ENCODE peak calls at places on chromosomes 11 and 22, in four cellular contexts. E is GM12878, P is HepG2, Z is K562. K is an unnamed sample.

GRCh38 chr22:46528121-46528610 is 9.3 kb downstream of the CELSR1 start:
- DNase-seq in P (peak), Z (no peak), E (no peak), K (no peak)

GRCh38 chr11:57459112-57460016 is 964 bp upstream of the RTN4RL2 start:
- DNase-seq in Z (no peak), E (no peak), P (no peak), K (peak)

GRCh38 chr22:27780161-27780575 is 21.4 kb downstream of the MN1 start:
- DNase-seq in Z (no peak), E (no peak), P (no peak), K (no peak)

GRCh38 chr11:124716596-124716995 is 23.1 kb upstream of the NRGN start:
- DNase-seq in Z (no peak), E (no peak), P (no peak), K (no peak)

GRCh38 chr11:44985721-44986120 is 35.0 kb upstream of the TP53I11 start:
- DNase-seq in P (no peak), Z (no peak), E (no peak), K (no peak)

GRCh38 chr11:57763568-57763967 is 2.0 kb downstream of the CTNND1 start:
- DNase-seq in E (no peak), P (peak), Z (peak), K (no peak)

GRCh38 chr11:3226846-3227567 is 5.2 kb downstream of the MRGPRE start:
- DNase-seq in P (no peak), Z (no peak), E (no peak), K (no peak)

GRCh38 chr11:70526116-70527045 is 128.1 kb downstream of the CTTN start:
- DNase-seq in P (no peak), E (no peak), Z (no peak), K (no peak)

GRCh38 chr11:107924306-107924705 is 3.9 kb upstream of the RAB39A start:
- DNase-seq in Z (no peak), P (no peak), E (no peak), K (no peak)

GRCh38 chr11:16365456-16366355 is 9.4 kb upstream of the SOX6 start:
- DNase-seq in E (no peak), P (no peak), Z (no peak), K (no peak)

GRCh38 chr11:32435511-32435946 is at the start of gene WT1:
- DNase-seq in Z (peak), E (no peak), P (no peak), K (peak)

GRCh38 chr11:6653055-6653454 is 2.6 kb downstream of the DCHS1 start:
- DNase-seq in P (no peak), E (no peak), Z (no peak), K (peak)

GRCh38 chr11:130181295-130182272 is 22.0 kb downstream of the ST14 start:
- DNase-seq in Z (no peak), P (peak), E (no peak), K (no peak)

GRCh38 chr22:24325105-24325757 is 54.6 kb downstream of the SPECC1L start:
- DNase-seq in P (peak), Z (peak), E (peak), K (no peak)
- TF ChIP-seq HDAC6 in P (no peak), Z (no peak), E (no peak), K (no peak)

GRCh38 chr11:61960532-61960931 is 6.9 kb downstream of the FTH1 start:
- DNase-seq in Z (peak), E (no peak), P (no peak), K (no peak)
- TF ChIP-seq HDAC6 in Z (no peak), E (no peak), P (no peak), K (no peak)

DNA sequence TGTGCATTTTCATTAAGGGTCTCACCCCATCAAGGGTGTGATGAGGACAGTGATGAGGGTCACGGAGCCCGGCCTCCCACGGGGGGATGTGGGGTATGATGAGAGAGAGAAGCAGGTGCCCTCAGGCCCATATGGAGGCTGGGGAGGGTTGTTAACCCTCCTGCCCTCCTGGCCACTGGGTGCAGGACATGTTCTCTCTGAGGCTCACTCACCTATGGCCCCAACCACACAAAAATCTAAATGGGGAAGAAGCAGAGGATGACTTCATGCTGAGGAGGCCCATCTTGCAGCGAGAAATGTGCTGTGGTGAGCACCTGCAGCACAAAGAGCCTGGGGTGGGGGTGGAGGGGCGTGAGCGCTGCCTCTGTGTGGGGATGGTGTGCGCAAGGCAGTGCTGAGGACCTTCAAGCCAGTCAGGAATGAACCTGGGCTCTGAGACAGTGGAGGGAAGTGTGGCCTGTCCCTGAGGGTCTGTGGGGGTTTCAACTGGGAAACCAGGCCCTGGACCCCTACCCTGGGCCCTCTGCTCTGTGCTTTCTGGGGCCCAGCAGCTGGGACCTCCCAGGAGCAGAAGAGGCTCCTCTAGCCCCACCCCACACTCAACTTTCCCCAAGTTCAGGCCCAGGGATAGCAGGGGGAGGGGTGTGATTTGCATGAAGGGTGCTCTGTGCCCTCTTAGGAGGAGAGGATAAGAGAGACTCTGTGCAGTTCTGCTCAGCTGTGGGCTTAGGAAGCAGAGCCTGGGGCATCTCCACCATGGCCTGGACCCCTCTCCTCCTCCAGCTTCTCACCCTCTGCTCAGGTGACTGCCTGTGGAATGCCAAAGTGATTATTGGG is 43.0 kb upstream of the TOP3B start:
- DNase-seq in Z (peak), P (no peak), E (no peak), K (no peak)
- TF ChIP-seq HDAC6 in Z (no peak), P (no peak), E (no peak), K (no peak)

GRCh38 chr11:8291421-8292350 is 28.0 kb upstream of the LMO1 start:
- DNase-seq in Z (no peak), E (no peak), P (no peak), K (no peak)
- TF ChIP-seq HDAC6 in Z (no peak), E (no peak), P (no peak), K (no peak)

GRCh38 chr11:74550991-74551753 is 41.2 kb upstream of the POLD3 start:
- DNase-seq in P (no peak), E (no peak), Z (no peak), K (no peak)
- TF ChIP-seq HDAC6 in P (no peak), E (no peak), Z (no peak), K (no peak)

DNA sequence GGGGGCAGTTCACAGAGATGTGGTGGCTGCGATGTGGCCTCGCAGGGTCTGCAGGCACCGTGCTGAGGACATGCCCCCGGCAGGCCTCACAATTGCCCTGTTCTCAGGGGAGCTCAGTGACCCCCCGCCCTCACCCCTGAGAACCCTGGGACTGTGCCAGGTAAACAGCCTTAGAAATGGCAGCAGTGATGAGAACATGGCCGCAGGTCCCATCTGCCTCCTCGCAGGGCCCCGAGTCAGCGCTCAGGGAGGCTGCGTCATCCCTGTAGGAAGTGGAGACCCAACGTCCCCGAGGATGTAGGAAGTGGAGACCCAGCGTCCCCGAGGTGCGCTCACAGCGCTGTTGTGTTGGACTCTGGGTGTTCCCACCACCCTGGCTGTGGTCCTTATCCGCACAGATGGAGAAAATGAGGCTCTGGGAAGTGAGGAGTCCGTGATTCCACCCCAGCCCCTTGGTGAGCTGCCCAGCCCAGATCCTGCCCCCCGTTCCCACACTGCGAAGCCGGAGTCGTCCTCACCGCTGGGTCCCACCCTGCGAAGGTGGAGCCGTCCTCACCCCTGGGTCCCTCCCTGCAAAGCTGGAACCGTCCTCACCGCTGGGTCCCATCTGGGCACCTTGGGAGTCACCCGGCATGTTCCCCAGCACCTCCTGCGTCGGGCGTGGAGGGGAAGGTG is 1086.8 kb downstream of the BRD1 start:
- DNase-seq in E (no peak), P (no peak), Z (no peak), K (peak)
- TF ChIP-seq HDAC6 in E (no peak), P (no peak), Z (no peak), K (no peak)